ENCODE peak calls at places on chromosomes 5 and 9, in six cellular contexts. T is WTC11, F is K562, L is H1, D is HepG2, H is GM12878. O is an unnamed sample.

GRCh38 chr5:124264499-124264898 is 481.9 kb downstream of the ZNF608 start:
- DNase-seq in T (no peak), F (no peak), L (no peak), D (no peak), H (no peak), O (no peak)

GRCh38 chr9:135414293-135414692 is 65.3 kb upstream of the PPP1R26 start:
- DNase-seq in T (no peak), F (no peak), L (no peak), D (no peak), H (no peak), O (no peak)

GRCh38 chr9:125633116-125633743 is 73.8 kb downstream of the MAPKAP1 start:
- DNase-seq in T (no peak), F (no peak), L (no peak), D (no peak), H (no peak), O (no peak)

GRCh38 chr5:5014836-5015235 is 125.3 kb upstream of the ADAMTS16 start:
- DNase-seq in T (no peak), F (no peak), L (no peak), D (no peak), H (no peak), O (peak)

GRCh38 chr5:107388111-107388861 is 282.5 kb downstream of the EFNA5 start:
- DNase-seq in T (no peak), F (no peak), L (no peak), D (no peak), H (peak), O (peak)

GRCh38 chr5:176152191-176152932 is 85.9 kb upstream of the SIMC1 start:
- DNase-seq in T (peak), F (no peak), L (no peak), D (no peak), H (no peak), O (peak)

GRCh38 chr9:125425176-125425897 is 163.7 kb downstream of the GAPVD1 start:
- DNase-seq in T (no peak), F (no peak), L (no peak), D (no peak), H (no peak), O (no peak)

GRCh38 chr9:15220658-15221310 is 86.2 kb downstream of the TTC39B start:
- DNase-seq in T (no peak), F (no peak), L (no peak), D (no peak), H (no peak), O (no peak)

GRCh38 chr9:109852561-109852960 is 72.6 kb downstream of the PALM2AKAP2 start:
- DNase-seq in T (no peak), F (no peak), L (no peak), D (no peak), H (no peak), O (no peak)

GRCh38 chr9:91433180-91433579 is 9.5 kb upstream of the NFIL3 start:
- DNase-seq in T (no peak), F (no peak), L (no peak), D (peak), H (no peak), O (no peak)

GRCh38 chr9:77291714-77292113 is 114.4 kb downstream of the VPS13A start:
- DNase-seq in T (no peak), F (peak), L (no peak), D (peak), H (no peak), O (peak)

GRCh38 chr5:94425396-94425795 is 193.0 kb downstream of the KIAA0825 start:
- DNase-seq in T (no peak), F (no peak), L (no peak), D (no peak), H (no peak), O (no peak)

GRCh38 chr5:163894645-163895044 is 389.2 kb downstream of the MAT2B start:
- DNase-seq in T (no peak), F (no peak), L (no peak), D (no peak), H (no peak), O (no peak)

GRCh38 chr9:84953252-84953773 is 283.8 kb downstream of the NTRK2 start:
- DNase-seq in T (no peak), F (no peak), L (no peak), D (no peak), H (no peak), O (no peak)

GRCh38 chr5:97543158-97543557 is 360.1 kb upstream of the RIOK2 start:
- DNase-seq in T (no peak), F (no peak), L (no peak), D (no peak), H (no peak), O (no peak)

GRCh38 chr5:97544279-97545077 is 361.4 kb upstream of the RIOK2 start:
- DNase-seq in T (no peak), F (no peak), L (no peak), D (no peak), H (no peak), O (peak)

GRCh38 chr5:97545446-97545845 is 362.4 kb upstream of the RIOK2 start:
- DNase-seq in T (no peak), F (no peak), L (no peak), D (no peak), H (no peak), O (no peak)

GRCh38 chr5:97541864-97542263 is 358.8 kb upstream of the RIOK2 start:
- DNase-seq in T (no peak), F (no peak), L (no peak), D (no peak), H (no peak), O (no peak)

DNA sequence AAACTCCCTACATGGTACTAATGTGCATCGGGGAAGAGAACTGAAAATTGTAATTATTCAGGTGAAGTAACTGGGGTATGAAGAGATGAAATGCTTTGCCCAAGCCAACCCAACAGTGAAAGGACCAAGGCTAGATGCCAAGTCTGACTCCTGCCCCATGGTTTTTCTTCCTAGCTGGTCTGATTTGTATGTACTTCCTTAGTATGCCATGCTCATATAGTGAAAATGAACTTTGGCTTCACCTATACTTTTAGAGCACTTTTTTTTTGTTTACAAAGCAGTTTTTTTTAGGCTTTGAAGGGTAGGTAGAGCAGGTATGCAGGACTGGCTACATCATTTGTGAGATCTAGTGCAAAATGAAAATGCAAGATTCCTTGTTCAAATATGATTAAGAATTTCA is 359.4 kb upstream of the RIOK2 start:
- DNase-seq in T (no peak), F (no peak), L (no peak), D (no peak), H (no peak), O (no peak)
- TF ChIP-seq CREB1 in T (no peak), F (no peak), L (no peak), D (no peak), H (no peak), O (no peak)

DNA sequence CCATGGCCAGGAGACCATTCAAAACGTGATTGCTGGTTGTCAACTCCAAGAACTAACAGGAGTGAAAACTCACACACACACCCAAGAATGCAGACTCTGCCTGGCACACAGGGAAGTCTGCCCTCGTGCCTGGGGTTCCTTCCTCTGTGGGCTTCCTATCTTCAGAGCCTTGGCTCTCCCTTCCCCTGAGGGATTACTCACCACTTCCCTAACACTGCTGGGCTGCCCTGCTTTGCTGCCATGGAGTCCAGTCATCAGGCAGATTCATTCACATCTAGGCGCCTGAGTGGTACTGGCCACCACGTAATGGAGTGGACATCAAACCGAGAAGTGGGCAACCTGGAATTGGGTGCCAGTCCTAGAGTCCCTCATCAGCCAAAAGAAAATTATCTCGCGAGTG is 76.4 kb upstream of the PRSS3 start:
- DNase-seq in T (no peak), F (no peak), L (no peak), D (no peak), H (no peak), O (no peak)
- TF ChIP-seq CREB1 in T (no peak), F (no peak), L (no peak), D (no peak), H (no peak), O (no peak)

GRCh38 chr5:172732201-172732865 is 38.7 kb downstream of the DUSP1 start:
- DNase-seq in T (no peak), F (no peak), L (no peak), D (no peak), H (no peak), O (no peak)
- TF ChIP-seq CREB1 in T (no peak), F (no peak), L (no peak), D (no peak), H (no peak), O (no peak)

GRCh38 chr5:39517800-39518199 is 93.0 kb upstream of the DAB2 start:
- DNase-seq in T (no peak), F (no peak), L (no peak), D (no peak), H (no peak), O (no peak)
- TF ChIP-seq CREB1 in T (no peak), F (no peak), L (no peak), D (no peak), H (no peak), O (no peak)

DNA sequence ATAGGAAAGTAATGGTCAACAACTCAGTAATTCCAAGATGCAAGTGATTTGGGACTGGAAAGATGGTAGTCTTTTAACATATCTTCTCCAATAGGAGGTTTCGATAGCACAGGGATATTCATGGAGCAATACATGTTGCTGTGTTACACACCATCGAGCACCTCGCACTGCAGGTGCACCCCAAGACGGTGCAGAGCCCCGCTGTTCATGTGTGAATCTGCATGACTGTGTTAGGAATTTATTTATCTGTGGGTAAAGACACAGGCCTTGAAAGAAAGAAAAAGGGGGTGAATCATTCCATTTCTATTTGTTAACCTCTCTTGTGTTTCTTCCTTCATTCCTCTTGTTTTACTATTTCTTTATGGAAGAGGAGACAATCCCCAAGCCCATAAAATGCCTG is 217.1 kb downstream of the EBF1 start:
- DNase-seq in T (no peak), F (no peak), L (no peak), D (no peak), H (no peak), O (no peak)
- TF ChIP-seq CREB1 in T (no peak), F (no peak), L (no peak), D (no peak), H (no peak), O (no peak)

GRCh38 chr9:123739902-123740301 is 190.0 kb downstream of the DENND1A start:
- DNase-seq in T (no peak), F (no peak), L (no peak), D (no peak), H (no peak), O (no peak)

GRCh38 chr9:123742009-123742767 is 187.7 kb downstream of the DENND1A start:
- DNase-seq in T (no peak), F (no peak), L (no peak), D (peak), H (no peak), O (no peak)

GRCh38 chr9:123743737-123744136 is 186.2 kb downstream of the DENND1A start:
- DNase-seq in T (no peak), F (no peak), L (no peak), D (no peak), H (no peak), O (no peak)

GRCh38 chr9:123739387-123739786 is 190.5 kb downstream of the DENND1A start:
- DNase-seq in T (no peak), F (no peak), L (no peak), D (no peak), H (no peak), O (no peak)

DNA sequence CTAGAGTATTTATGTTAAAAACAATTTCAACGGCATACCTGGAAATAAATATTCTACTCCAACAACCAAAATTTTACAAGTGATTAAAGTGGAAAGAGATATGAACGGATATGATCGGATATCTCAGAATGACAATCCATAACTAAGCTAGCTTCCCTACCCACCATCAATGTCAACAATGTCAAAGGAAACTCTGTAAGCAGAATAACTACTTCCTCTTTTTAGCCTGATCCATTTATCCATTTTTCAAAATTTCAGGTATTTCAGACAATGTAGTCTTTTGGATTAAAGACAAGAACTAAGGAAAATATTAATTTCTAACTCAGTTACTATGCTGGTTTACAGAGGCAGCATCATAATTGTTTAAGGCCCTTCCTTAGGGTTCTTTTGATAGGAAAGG is 188.7 kb downstream of the DENND1A start:
- DNase-seq in T (no peak), F (no peak), L (no peak), D (no peak), H (no peak), O (no peak)
- TF ChIP-seq CREB1 in T (no peak), F (no peak), L (no peak), D (no peak), H (no peak), O (no peak)

GRCh38 chr5:170430871-170431437 is 41.8 kb upstream of the KCNMB1 start:
- DNase-seq in T (no peak), F (no peak), L (no peak), D (no peak), H (no peak), O (no peak)

GRCh38 chr5:170427672-170428236 is 38.6 kb upstream of the KCNMB1 start:
- DNase-seq in T (no peak), F (no peak), L (no peak), D (no peak), H (no peak), O (no peak)

GRCh38 chr5:170426786-170427185 is 37.6 kb upstream of the KCNMB1 start:
- DNase-seq in T (no peak), F (no peak), L (no peak), D (no peak), H (no peak), O (no peak)

GRCh38 chr5:170430256-170430655 is 41.1 kb upstream of the KCNMB1 start:
- DNase-seq in T (no peak), F (no peak), L (no peak), D (no peak), H (no peak), O (no peak)

DNA sequence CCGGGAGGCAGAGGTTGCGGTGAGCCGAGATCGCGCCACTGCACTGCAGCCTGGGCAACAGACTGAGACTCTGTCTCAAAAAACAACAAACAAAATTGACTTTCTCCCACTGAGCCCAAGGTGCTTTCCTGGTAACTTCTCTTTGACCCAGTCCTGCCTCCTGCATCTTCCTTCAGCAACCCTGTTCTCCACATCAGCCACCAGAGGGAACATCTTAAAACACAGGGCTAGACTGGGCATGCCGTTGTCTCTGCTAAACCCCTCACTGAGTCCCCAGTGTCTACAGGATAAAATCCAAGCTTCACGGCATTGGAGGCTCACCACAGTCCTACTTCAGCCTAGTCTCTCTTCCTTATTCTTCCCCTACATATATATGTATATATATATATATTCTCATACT is 39.8 kb upstream of the KCNMB1 start:
- DNase-seq in T (no peak), F (no peak), L (no peak), D (no peak), H (no peak), O (peak)
- TF ChIP-seq CREB1 in T (no peak), F (no peak), L (no peak), D (no peak), H (no peak), O (no peak)

O was measured in GM23338.